ENCODE peak calls at places on chromosomes 13 and 19, in ten cellular contexts. One of them, this sample, is unnamed.

GRCh38 chr19:33429891-33430673 is 56.6 kb downstream of the CEBPG start:
- DNase-seq in osteocyte: no peak
- DNase-seq in fibroblast of pulmonary artery: no peak
- DNase-seq in NCI-H69: peak
- DNase-seq in NCI-H146: no peak
- DNase-seq in GM12891: no peak
- DNase-seq in A172: no peak
- DNase-seq in HT-29: peak
- DNase-seq in astrocyte of the hippocampus: no peak
- DNase-seq in non-pigmented ciliary epithelial cell: no peak
- DNase-seq in this sample: no peak

GRCh38 chr13:45623516-45624090 is 8.1 kb upstream of the ERICH6B start:
- DNase-seq in osteocyte: no peak
- DNase-seq in fibroblast of pulmonary artery: peak
- DNase-seq in NCI-H69: peak
- DNase-seq in NCI-H146: peak
- DNase-seq in GM12891: no peak
- DNase-seq in A172: no peak
- DNase-seq in HT-29: peak
- DNase-seq in astrocyte of the hippocampus: peak
- DNase-seq in non-pigmented ciliary epithelial cell: no peak
- DNase-seq in this sample: no peak

GRCh38 chr13:89763011-89763410 is 1584.5 kb upstream of the MIR17HG start:
- DNase-seq in osteocyte: no peak
- DNase-seq in fibroblast of pulmonary artery: peak
- DNase-seq in NCI-H69: no peak
- DNase-seq in NCI-H146: no peak
- DNase-seq in GM12891: no peak
- DNase-seq in A172: no peak
- DNase-seq in HT-29: no peak
- DNase-seq in astrocyte of the hippocampus: no peak
- DNase-seq in non-pigmented ciliary epithelial cell: no peak
- DNase-seq in this sample: no peak

GRCh38 chr13:98429081-98429480 is 147.8 kb downstream of the STK24 start:
- DNase-seq in osteocyte: no peak
- DNase-seq in fibroblast of pulmonary artery: no peak
- DNase-seq in NCI-H69: no peak
- DNase-seq in NCI-H146: no peak
- DNase-seq in GM12891: no peak
- DNase-seq in A172: no peak
- DNase-seq in HT-29: no peak
- DNase-seq in astrocyte of the hippocampus: no peak
- DNase-seq in non-pigmented ciliary epithelial cell: no peak
- DNase-seq in this sample: no peak

GRCh38 chr19:2286402-2287140 is 4.6 kb upstream of the PEAK3 start:
- DNase-seq in osteocyte: no peak
- DNase-seq in fibroblast of pulmonary artery: no peak
- DNase-seq in NCI-H69: no peak
- DNase-seq in NCI-H146: no peak
- DNase-seq in GM12891: no peak
- DNase-seq in A172: no peak
- DNase-seq in HT-29: no peak
- DNase-seq in astrocyte of the hippocampus: no peak
- DNase-seq in non-pigmented ciliary epithelial cell: no peak
- DNase-seq in this sample: no peak

GRCh38 chr13:24127116-24127631 is 33.3 kb upstream of the SPATA13 start:
- DNase-seq in osteocyte: no peak
- DNase-seq in fibroblast of pulmonary artery: no peak
- DNase-seq in NCI-H69: peak
- DNase-seq in NCI-H146: peak
- DNase-seq in GM12891: no peak
- DNase-seq in A172: no peak
- DNase-seq in HT-29: peak
- DNase-seq in astrocyte of the hippocampus: no peak
- DNase-seq in non-pigmented ciliary epithelial cell: no peak
- DNase-seq in this sample: peak

GRCh38 chr19:50899549-50899948 is 11.6 kb downstream of the KLK4 start:
- DNase-seq in osteocyte: no peak
- DNase-seq in fibroblast of pulmonary artery: no peak
- DNase-seq in NCI-H69: no peak
- DNase-seq in NCI-H146: no peak
- DNase-seq in GM12891: no peak
- DNase-seq in A172: no peak
- DNase-seq in HT-29: no peak
- DNase-seq in astrocyte of the hippocampus: no peak
- DNase-seq in non-pigmented ciliary epithelial cell: no peak
- DNase-seq in this sample: no peak

GRCh38 chr13:26019881-26020535 is 31.8 kb downstream of the SHISA2 start:
- DNase-seq in osteocyte: no peak
- DNase-seq in fibroblast of pulmonary artery: peak
- DNase-seq in NCI-H69: no peak
- DNase-seq in NCI-H146: no peak
- DNase-seq in GM12891: no peak
- DNase-seq in A172: peak
- DNase-seq in HT-29: peak
- DNase-seq in astrocyte of the hippocampus: peak
- DNase-seq in non-pigmented ciliary epithelial cell: peak
- DNase-seq in this sample: no peak

GRCh38 chr13:100550433-100550832 is 38.2 kb downstream of the GGACT start:
- DNase-seq in osteocyte: peak
- DNase-seq in fibroblast of pulmonary artery: peak
- DNase-seq in NCI-H69: peak
- DNase-seq in NCI-H146: no peak
- DNase-seq in GM12891: no peak
- DNase-seq in A172: no peak
- DNase-seq in HT-29: no peak
- DNase-seq in astrocyte of the hippocampus: peak
- DNase-seq in non-pigmented ciliary epithelial cell: peak
- DNase-seq in this sample: no peak

GRCh38 chr19:35596366-35596999 is 10.5 kb downstream of the PMIS2 start:
- DNase-seq in osteocyte: no peak
- DNase-seq in fibroblast of pulmonary artery: peak
- DNase-seq in NCI-H69: no peak
- DNase-seq in NCI-H146: no peak
- DNase-seq in GM12891: peak
- DNase-seq in A172: peak
- DNase-seq in HT-29: peak
- DNase-seq in astrocyte of the hippocampus: no peak
- DNase-seq in non-pigmented ciliary epithelial cell: no peak
- DNase-seq in this sample: peak

GRCh38 chr19:15248648-15249559 is 16.7 kb upstream of the EPHX3 start:
- DNase-seq in osteocyte: peak
- DNase-seq in fibroblast of pulmonary artery: peak
- DNase-seq in NCI-H69: no peak
- DNase-seq in NCI-H146: no peak
- DNase-seq in GM12891: no peak
- DNase-seq in A172: peak
- DNase-seq in HT-29: peak
- DNase-seq in astrocyte of the hippocampus: peak
- DNase-seq in non-pigmented ciliary epithelial cell: peak
- DNase-seq in this sample: no peak

GRCh38 chr19:47610902-47611301 is 2.0 kb downstream of the BICRA start:
- DNase-seq in osteocyte: no peak
- DNase-seq in fibroblast of pulmonary artery: no peak
- DNase-seq in NCI-H69: no peak
- DNase-seq in NCI-H146: no peak
- DNase-seq in GM12891: no peak
- DNase-seq in A172: no peak
- DNase-seq in HT-29: no peak
- DNase-seq in astrocyte of the hippocampus: no peak
- DNase-seq in non-pigmented ciliary epithelial cell: no peak
- DNase-seq in this sample: no peak

GRCh38 chr13:59673301-59673700 is 490.4 kb downstream of the DIAPH3 start:
- DNase-seq in osteocyte: no peak
- DNase-seq in fibroblast of pulmonary artery: no peak
- DNase-seq in NCI-H69: no peak
- DNase-seq in NCI-H146: no peak
- DNase-seq in GM12891: no peak
- DNase-seq in A172: no peak
- DNase-seq in HT-29: no peak
- DNase-seq in astrocyte of the hippocampus: peak
- DNase-seq in non-pigmented ciliary epithelial cell: no peak
- DNase-seq in this sample: no peak

GRCh38 chr13:19085258-19085657 is 96.4 kb downstream of the TUBA3C start:
- DNase-seq in osteocyte: no peak
- DNase-seq in fibroblast of pulmonary artery: no peak
- DNase-seq in NCI-H69: no peak
- DNase-seq in NCI-H146: no peak
- DNase-seq in GM12891: no peak
- DNase-seq in A172: no peak
- DNase-seq in HT-29: no peak
- DNase-seq in astrocyte of the hippocampus: no peak
- DNase-seq in non-pigmented ciliary epithelial cell: no peak
- DNase-seq in this sample: no peak

GRCh38 chr13:48776396-48776795 is 122.7 kb downstream of the CYSLTR2 start:
- DNase-seq in osteocyte: no peak
- DNase-seq in fibroblast of pulmonary artery: no peak
- DNase-seq in NCI-H69: no peak
- DNase-seq in NCI-H146: no peak
- DNase-seq in GM12891: no peak
- DNase-seq in A172: no peak
- DNase-seq in HT-29: no peak
- DNase-seq in astrocyte of the hippocampus: peak
- DNase-seq in non-pigmented ciliary epithelial cell: no peak
- DNase-seq in this sample: no peak

GRCh38 chr13:40269086-40269485 is 397.4 kb downstream of the FOXO1 start:
- DNase-seq in osteocyte: no peak
- DNase-seq in fibroblast of pulmonary artery: peak
- DNase-seq in NCI-H69: no peak
- DNase-seq in NCI-H146: no peak
- DNase-seq in GM12891: no peak
- DNase-seq in A172: no peak
- DNase-seq in HT-29: no peak
- DNase-seq in astrocyte of the hippocampus: no peak
- DNase-seq in non-pigmented ciliary epithelial cell: no peak
- DNase-seq in this sample: no peak

GRCh38 chr19:39203372-39204341 is at the start of gene SYCN:
- DNase-seq in osteocyte: no peak
- DNase-seq in fibroblast of pulmonary artery: no peak
- DNase-seq in NCI-H69: no peak
- DNase-seq in NCI-H146: no peak
- DNase-seq in GM12891: no peak
- DNase-seq in A172: no peak
- DNase-seq in HT-29: no peak
- DNase-seq in astrocyte of the hippocampus: no peak
- DNase-seq in non-pigmented ciliary epithelial cell: no peak
- DNase-seq in this sample: no peak

GRCh38 chr13:100208596-100208995 is 119.7 kb downstream of the PCCA start:
- DNase-seq in osteocyte: no peak
- DNase-seq in fibroblast of pulmonary artery: no peak
- DNase-seq in NCI-H69: no peak
- DNase-seq in NCI-H146: no peak
- DNase-seq in GM12891: no peak
- DNase-seq in A172: peak
- DNase-seq in HT-29: no peak
- DNase-seq in astrocyte of the hippocampus: no peak
- DNase-seq in non-pigmented ciliary epithelial cell: no peak
- DNase-seq in this sample: no peak

This sample was measured in GM18507.